ENCODE peak calls at places on chromosomes 12 and 14, in four cellular contexts. One of them, this sample, is unnamed. For H3K27me3, the result is how much of the 10 kb centered on the place peaks cover.

GRCh38 chr12:62328296-62328921 is 68.2 kb downstream of the USP15 start:
- DNase-seq in H1: no peak
- DNase-seq in neuronal stem cell: no peak
- DNase-seq in H9: no peak
- DNase-seq in this sample: no peak

GRCh38 chr12:68189766-68190700 is 30.5 kb upstream of the IFNG start:
- DNase-seq in neuronal stem cell: no peak
- DNase-seq in H9: no peak
- DNase-seq in H1: no peak
- DNase-seq in this sample: peak

GRCh38 chr14:106094654-106095189 is 568.3 kb downstream of the TMEM121 start:
- DNase-seq in neuronal stem cell: no peak
- DNase-seq in H9: no peak
- DNase-seq in H1: no peak
- DNase-seq in this sample: no peak

GRCh38 chr12:19211802-19212201 is 82.3 kb downstream of the PLEKHA5 start:
- DNase-seq in neuronal stem cell: no peak
- DNase-seq in H1: no peak
- DNase-seq in H9: no peak
- DNase-seq in this sample: no peak

GRCh38 chr12:100715976-100716657 is 78.5 kb upstream of the ANO4 start:
- DNase-seq in neuronal stem cell: no peak
- DNase-seq in H1: no peak
- DNase-seq in H9: peak
- DNase-seq in this sample: no peak

GRCh38 chr14:36600431-36600830 is 18.0 kb upstream of the NKX2-8 start:
- DNase-seq in H9: no peak
- DNase-seq in neuronal stem cell: no peak
- DNase-seq in H1: no peak
- DNase-seq in this sample: no peak

GRCh38 chr12:55935742-55936151 is 4.8 kb downstream of the DGKA start:
- DNase-seq in H1: no peak
- DNase-seq in H9: peak
- DNase-seq in neuronal stem cell: no peak
- DNase-seq in this sample: no peak

GRCh38 chr14:95935228-95935822 is 58.7 kb downstream of the TUNAR start:
- DNase-seq in neuronal stem cell: peak
- DNase-seq in H1: no peak
- DNase-seq in H9: peak
- DNase-seq in this sample: peak

GRCh38 chr12:52279683-52280318 is 5.4 kb downstream of the KRT86 start:
- DNase-seq in H9: no peak
- DNase-seq in H1: no peak
- DNase-seq in neuronal stem cell: no peak
- DNase-seq in this sample: peak

GRCh38 chr12:117114784-117115183 is 15.6 kb upstream of the TESC start:
- DNase-seq in H9: no peak
- DNase-seq in neuronal stem cell: no peak
- DNase-seq in H1: no peak
- DNase-seq in this sample: no peak

GRCh38 chr12:86712425-86712843 is 456.2 kb upstream of the MGAT4C start:
- DNase-seq in H9: no peak
- DNase-seq in H1: no peak
- DNase-seq in neuronal stem cell: no peak
- DNase-seq in this sample: peak

GRCh38 chr12:105507311-105508035 is 177.0 kb downstream of the C12orf75 start:
- DNase-seq in H1: no peak
- DNase-seq in neuronal stem cell: no peak
- DNase-seq in H9: no peak
- DNase-seq in this sample: no peak

GRCh38 chr14:93035917-93036651 is 79.6 kb downstream of the ITPK1 start:
- DNase-seq in H9: no peak
- DNase-seq in neuronal stem cell: peak
- DNase-seq in H1: no peak
- DNase-seq in this sample: no peak

GRCh38 chr12:16939871-16940306 is 333.9 kb upstream of the LMO3 start:
- DNase-seq in neuronal stem cell: peak
- DNase-seq in H9: peak
- DNase-seq in H1: peak
- DNase-seq in this sample: peak

GRCh38 chr12:55966408-55967281 is at the start of gene CDK2:
- DNase-seq in H1: no peak
- DNase-seq in H9: peak
- DNase-seq in neuronal stem cell: peak
- DNase-seq in this sample: peak

GRCh38 chr12:8554451-8555195 is 13.9 kb upstream of the CLEC4E start:
- DNase-seq in H9: no peak
- DNase-seq in H1: no peak
- DNase-seq in neuronal stem cell: no peak
- DNase-seq in this sample: peak

GRCh38 chr14:38527502-38527878 is 271.6 kb upstream of the CLEC14A start:
- DNase-seq in neuronal stem cell: no peak
- DNase-seq in H1: no peak
- DNase-seq in H9: no peak
- DNase-seq in this sample: no peak

GRCh38 chr12:3715999-3716398 is 36.9 kb downstream of the CRACR2A start:
- DNase-seq in H1: no peak
- DNase-seq in H9: no peak
- DNase-seq in neuronal stem cell: no peak
- DNase-seq in this sample: no peak

GRCh38 chr12:101490286-101490920 is 15.3 kb downstream of the SPIC start:
- DNase-seq in neuronal stem cell: peak
- DNase-seq in H9: peak
- DNase-seq in H1: peak
- DNase-seq in this sample: no peak

GRCh38 chr14:101704140-101704539 is 57.4 kb upstream of the PPP2R5C start:
- DNase-seq in neuronal stem cell: no peak
- DNase-seq in H1: no peak
- DNase-seq in H9: no peak
- DNase-seq in this sample: no peak

GRCh38 chr14:106055257-106055656 is 528.9 kb downstream of the TMEM121 start:
- DNase-seq in H9: no peak
- DNase-seq in neuronal stem cell: no peak
- DNase-seq in H1: no peak
- DNase-seq in this sample: no peak

GRCh38 chr12:25692115-25693035 is 139.3 kb upstream of the LMNTD1 start:
- DNase-seq in neuronal stem cell: no peak
- DNase-seq in H1: no peak
- DNase-seq in H9: no peak
- DNase-seq in this sample: no peak

GRCh38 chr14:69666112-69666511 is 54.7 kb downstream of the SUSD6 start:
- DNase-seq in H9: no peak
- DNase-seq in H1: no peak
- DNase-seq in neuronal stem cell: no peak
- DNase-seq in this sample: no peak

GRCh38 chr14:75999511-76000190 is 14.1 kb downstream of the IFT43 start:
- DNase-seq in H9: no peak
- DNase-seq in neuronal stem cell: no peak
- DNase-seq in H1: no peak
- DNase-seq in this sample: no peak

GRCh38 chr12:19967001-19967400 is 401.3 kb upstream of the PDE3A start:
- DNase-seq in H9: no peak
- DNase-seq in neuronal stem cell: no peak
- DNase-seq in H1: no peak
- DNase-seq in this sample: no peak

GRCh38 chr12:65881965-65882413 is 57.7 kb downstream of the HMGA2 start:
- DNase-seq in H1: no peak
- DNase-seq in neuronal stem cell: no peak
- DNase-seq in H9: peak
- DNase-seq in this sample: peak

GRCh38 chr12:12693111-12693671 is 2.8 kb downstream of the GPR19 start:
- DNase-seq in neuronal stem cell: no peak
- DNase-seq in H1: no peak
- DNase-seq in H9: no peak
- DNase-seq in this sample: no peak

GRCh38 chr12:12700249-12700648 is 4.3 kb upstream of the GPR19 start:
- DNase-seq in neuronal stem cell: no peak
- DNase-seq in H1: no peak
- DNase-seq in H9: no peak
- DNase-seq in this sample: no peak

GRCh38 chr12:12701457-12701856 is 5.5 kb upstream of the GPR19 start:
- DNase-seq in neuronal stem cell: no peak
- DNase-seq in H1: no peak
- DNase-seq in H9: peak
- DNase-seq in this sample: no peak

GRCh38 chr12:12699345-12699744 is 3.4 kb upstream of the GPR19 start:
- DNase-seq in H1: no peak
- DNase-seq in H9: no peak
- DNase-seq in neuronal stem cell: no peak
- DNase-seq in this sample: no peak

GRCh38 chr12:12696562-12697383 is 790 bp upstream of the GPR19 start:
- DNase-seq in H9: peak
- DNase-seq in neuronal stem cell: peak
- DNase-seq in H1: no peak
- DNase-seq in this sample: peak
- H3K14ac ChIP-seq in H9: peak
- H3K14ac ChIP-seq in neuronal stem cell: no peak
- H3K14ac ChIP-seq in H1: no peak
- H3K14ac ChIP-seq in this sample: peak

DNA sequence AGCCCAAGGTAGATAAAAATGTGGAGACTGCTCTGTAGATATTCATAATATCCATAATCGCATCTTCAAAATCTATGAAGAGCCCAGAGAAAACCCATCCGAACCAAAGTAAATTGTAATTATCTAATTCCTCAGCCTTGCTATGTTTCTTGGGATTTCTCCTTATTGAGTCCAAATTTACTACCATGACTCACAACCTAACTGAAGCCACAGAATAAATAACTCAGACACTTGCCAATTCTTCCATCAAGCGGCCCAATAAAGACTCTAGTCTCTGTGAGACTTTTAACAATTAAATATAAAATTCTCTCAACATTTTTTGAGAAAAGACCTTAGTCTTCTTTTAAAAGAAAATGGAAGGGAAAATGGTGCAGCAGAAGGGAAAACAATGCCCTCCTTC is 409.8 kb downstream of the DAD1 start:
- DNase-seq in neuronal stem cell: no peak
- DNase-seq in H1: no peak
- DNase-seq in H9: no peak
- DNase-seq in this sample: peak
- H3K27me3 ChIP-seq in neuronal stem cell: under half
- H3K27me3 ChIP-seq in H1: under half
- H3K27me3 ChIP-seq in H9: under half
- H3K27me3 ChIP-seq in this sample: under half

DNA sequence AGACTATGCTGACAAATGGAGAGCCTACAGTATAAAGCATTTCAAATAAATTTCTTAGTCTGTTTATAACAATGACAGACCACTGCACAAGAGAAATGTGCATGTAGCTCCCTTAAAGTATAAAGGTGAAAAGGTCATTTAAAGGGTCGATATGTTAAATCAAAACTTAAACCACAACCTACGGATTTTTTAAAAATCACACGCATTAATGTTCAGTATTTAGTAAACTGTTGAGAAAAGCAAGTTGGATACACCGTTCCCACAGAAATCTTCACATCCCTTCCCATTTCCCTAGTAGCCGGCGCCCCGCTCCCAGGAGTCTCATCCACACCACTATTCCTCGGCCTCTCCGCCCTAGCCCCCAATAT is 614 bp downstream of the FKBP3 start:
- DNase-seq in H9: no peak
- DNase-seq in H1: no peak
- DNase-seq in neuronal stem cell: no peak
- DNase-seq in this sample: no peak
- H2BK15ac ChIP-seq in H9: no peak
- H2BK15ac ChIP-seq in H1: no peak
- H2BK15ac ChIP-seq in neuronal stem cell: no peak
- H2BK15ac ChIP-seq in this sample: no peak

DNA sequence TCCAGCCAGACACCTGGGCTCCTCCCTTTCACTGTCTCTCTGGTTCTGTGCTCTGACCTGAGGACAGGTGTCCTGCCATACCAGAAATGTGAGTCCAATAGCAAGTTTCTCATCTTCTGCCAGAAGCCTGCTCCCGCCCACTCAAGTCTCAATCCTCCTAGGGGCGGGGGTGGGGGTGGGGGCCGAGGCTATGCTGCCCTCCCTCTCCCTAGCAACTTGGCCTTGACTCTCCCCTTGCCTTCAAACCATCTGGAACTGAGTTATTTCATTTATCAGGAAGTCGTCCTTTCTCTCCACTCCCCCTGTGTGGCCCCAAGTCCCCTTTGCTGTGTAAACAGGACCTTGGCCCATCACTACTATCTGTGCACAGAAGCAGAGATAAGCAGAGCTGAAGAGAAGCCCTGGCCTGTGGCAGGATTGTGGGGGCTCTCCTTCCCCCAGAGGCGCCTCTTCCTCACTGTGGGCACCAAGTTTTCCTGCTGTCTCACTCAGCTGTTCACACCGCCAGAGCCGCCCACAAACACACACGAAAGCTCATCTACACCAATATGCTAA is 117.1 kb downstream of the DPF3 start:
- DNase-seq in H9: no peak
- DNase-seq in neuronal stem cell: no peak
- DNase-seq in H1: no peak
- DNase-seq in this sample: no peak
- H3K14ac ChIP-seq in H9: no peak
- H3K14ac ChIP-seq in neuronal stem cell: no peak
- H3K14ac ChIP-seq in H1: no peak
- H3K14ac ChIP-seq in this sample: no peak

DNA sequence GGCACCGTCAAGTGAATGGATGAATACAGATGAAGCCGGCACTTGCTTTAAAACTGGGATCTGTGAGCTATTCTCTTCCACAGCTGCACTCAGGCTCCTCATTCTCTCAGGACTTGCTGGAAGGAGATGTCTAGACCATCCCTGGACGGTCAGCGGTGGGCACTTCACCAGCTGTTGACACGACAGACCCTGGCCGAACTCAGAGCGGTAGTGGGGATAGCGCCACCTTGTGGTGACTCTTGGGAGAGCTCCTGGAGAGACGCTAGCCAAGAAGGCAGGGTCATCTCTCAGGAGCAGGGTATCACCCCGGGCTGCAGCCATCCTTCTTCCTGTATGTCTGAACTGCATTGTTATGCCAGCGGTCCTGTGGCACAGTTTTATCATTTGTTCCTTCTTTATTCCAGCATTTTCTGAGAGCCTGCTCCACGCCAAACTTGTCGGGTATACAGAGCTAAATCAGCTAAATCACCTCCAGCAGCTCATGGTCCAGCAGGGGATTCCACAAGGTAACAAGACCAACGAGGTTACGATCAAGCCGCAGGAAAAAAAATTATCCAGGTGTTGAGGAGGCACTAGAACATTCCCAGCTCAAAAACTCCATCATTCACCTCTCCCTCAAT is 10.0 kb downstream of the WNT1 start:
- DNase-seq in H9: peak
- DNase-seq in H1: no peak
- DNase-seq in neuronal stem cell: peak
- DNase-seq in this sample: peak
- H3K27me3 ChIP-seq in H9: under half
- H3K27me3 ChIP-seq in H1: half or more
- H3K27me3 ChIP-seq in neuronal stem cell: under half
- H3K27me3 ChIP-seq in this sample: half or more